ENCODE peak calls at places on chromosomes 4 and X, in four cellular contexts. I, C, A and M are unnamed samples.

GRCh38 chrX:30635630-30636029 is 17.6 kb upstream of the GK start:
- DNase-seq in I (no peak), C (no peak), A (peak; percentile 60), M (peak; percentile 45)

GRCh38 chr4:978957-979701 is 5.8 kb upstream of the DGKQ start:
- DNase-seq in I (no peak), C (no peak), A (no peak), M (peak; percentile 94)

GRCh38 chrX:21932277-21932996 is 8.1 kb upstream of the SMS start:
- DNase-seq in I (no peak), C (peak; percentile 59), A (no peak), M (peak; percentile 65)

GRCh38 chr4:37685726-37686372 is 327 bp downstream of the RELL1 start:
- DNase-seq in I (peak; percentile 77), C (peak; percentile 79), A (peak; percentile 80), M (peak; percentile 75)

GRCh38 chr4:174590336-174590735 is 68.0 kb upstream of the HPGD start:
- DNase-seq in I (no peak), C (no peak), A (no peak), M (no peak)

GRCh38 chr4:48930654-48931053 is 24.1 kb upstream of the OCIAD2 start:
- DNase-seq in I (no peak), C (no peak), A (peak; percentile 43), M (peak; percentile 20)

GRCh38 chr4:95764961-95765360 is 74.9 kb upstream of the PDHA2 start:
- DNase-seq in I (no peak), C (no peak), A (no peak), M (no peak)

GRCh38 chr4:130071746-130072145 is 975.8 kb downstream of the C4orf33 start:
- DNase-seq in I (no peak), C (no peak), A (no peak), M (peak; percentile 36)

GRCh38 chr4:185395255-185395955 is at the start of gene LRP2BP:
- DNase-seq in I (no peak), C (no peak), A (no peak), M (peak; percentile 21)

GRCh38 chr4:138158746-138159297 is 83.3 kb downstream of the SLC7A11 start:
- DNase-seq in I (no peak), C (no peak), A (no peak), M (no peak)

GRCh38 chrX:15299945-15300851 is 15.2 kb downstream of the ASB11 start:
- DNase-seq in I (no peak), C (no peak), A (peak; percentile 50), M (peak; percentile 27)

GRCh38 chr4:23022032-23022431 is 329.3 kb downstream of the GBA3 start:
- DNase-seq in I (no peak), C (no peak), A (no peak), M (no peak)

GRCh38 chrX:1449581-1450149 is 3.0 kb downstream of the ASMTL start:
- DNase-seq in I (no peak), C (no peak), A (no peak), M (no peak)

GRCh38 chr4:3465698-3466671 is 2.9 kb downstream of the DOK7 start:
- DNase-seq in I (no peak), C (peak; percentile 76), A (peak; percentile 96), M (no peak)

GRCh38 chr4:184805462-184806245 is 20.1 kb downstream of the ACSL1 start:
- DNase-seq in I (peak; percentile 67), C (peak; percentile 97), A (peak; percentile 49), M (no peak)

GRCh38 chr4:177313263-177313662 is 3.6 kb downstream of the NEIL3 start:
- DNase-seq in I (no peak), C (no peak), A (no peak), M (peak; percentile 41)

GRCh38 chr4:37490391-37491347 is 195.5 kb downstream of the RELL1 start:
- DNase-seq in I (no peak), C (no peak), A (no peak), M (no peak)